ENCODE peak calls at places on chromosomes 11 and 22, in five cellular contexts. Z is cardiac fibroblast, U is uterus, G is fibroblast of villous mesenchyme, D is testis. K is an unnamed sample.
A peak's percentile ranks its signal among the peaks of the same experiment; 100 is the strongest.

GRCh38 chr11:128902515-128903066 is 11.4 kb downstream of the KCNJ5 start:
- DNase-seq in Z (no peak), U (no peak), G (no peak), D (no peak), K (no peak)

GRCh38 chr11:69567951-69568808 is 72.8 kb upstream of the CCND1 start:
- DNase-seq in Z (peak; percentile 3), U (no peak), G (no peak), D (no peak), K (no peak)

GRCh38 chr11:107591446-107592236 is 694 bp downstream of the ELMOD1 start:
- DNase-seq in Z (no peak), U (no peak), G (peak; percentile 15), D (peak; percentile 27), K (peak; percentile 29)

GRCh38 chr11:94149435-94149834 is 20.8 kb downstream of the PANX1 start:
- DNase-seq in Z (peak; percentile 81), U (no peak), G (peak; percentile 78), D (no peak), K (no peak)

GRCh38 chr22:29152045-29152380 is 53.7 kb upstream of the EMID1 start:
- DNase-seq in Z (no peak), U (no peak), G (no peak), D (no peak), K (no peak)

GRCh38 chr22:39240841-39241631 is 3.7 kb downstream of the PDGFB start:
- DNase-seq in Z (no peak), U (no peak), G (peak; percentile 37), D (no peak), K (no peak)

GRCh38 chr11:111941963-111942362 is 4.8 kb downstream of the DIXDC1 start:
- DNase-seq in Z (no peak), U (no peak), G (no peak), D (no peak), K (no peak)

GRCh38 chr11:48064306-48064705 is 83.9 kb downstream of the PTPRJ start:
- DNase-seq in Z (peak; percentile 71), U (no peak), G (peak; percentile 65), D (no peak), K (no peak)

GRCh38 chr11:125468852-125469251 is 27.2 kb downstream of the FEZ1 start:
- DNase-seq in Z (no peak), U (no peak), G (no peak), D (no peak), K (no peak)

GRCh38 chr22:45007247-45007945 is 2.4 kb downstream of the PHF21B start:
- DNase-seq in Z (peak; percentile 10), U (peak; percentile 50), G (peak; percentile 31), D (peak; percentile 80), K (no peak)

GRCh38 chr11:68461284-68461861 is 821 bp downstream of the PPP6R3 start:
- DNase-seq in Z (peak; percentile 52), U (no peak), G (peak; percentile 57), D (no peak), K (peak; percentile 41)

GRCh38 chr22:45105281-45105700 is 58.4 kb upstream of the NUP50 start:
- DNase-seq in Z (no peak), U (no peak), G (peak; percentile 85), D (peak; percentile 82), K (no peak)

GRCh38 chr22:19630614-19631013 is 83.7 kb upstream of the SEPTIN5 start:
- DNase-seq in Z (no peak), U (no peak), G (no peak), D (no peak), K (no peak)

GRCh38 chr11:35664977-35665441 is 2.4 kb downstream of the TRIM44 start:
- DNase-seq in Z (no peak), U (no peak), G (no peak), D (no peak), K (no peak)

GRCh38 chr11:9385288-9385902 is 943 bp downstream of the IPO7 start:
- DNase-seq in Z (no peak), U (no peak), G (no peak), D (no peak), K (peak; percentile 27)

GRCh38 chr11:60251485-60252207 is 8.7 kb upstream of the MS4A4E start:
- DNase-seq in Z (peak; percentile 0), U (no peak), G (peak; percentile 19), D (peak; percentile 42), K (no peak)

GRCh38 chr22:50703726-50704509 is 31.3 kb downstream of the SHANK3 start:
- DNase-seq in Z (no peak), U (no peak), G (no peak), D (no peak), K (no peak)

GRCh38 chr22:19598054-19598855 is 74.0 kb upstream of the CLDN5 start:
- DNase-seq in Z (no peak), U (no peak), G (no peak), D (no peak), K (no peak)

GRCh38 chr22:49527611-49528419 is 299.9 kb downstream of the BRD1 start:
- DNase-seq in Z (no peak), U (no peak), G (no peak), D (no peak), K (no peak)

GRCh38 chr11:60803273-60803936 is 18.3 kb downstream of the MS4A10 start:
- DNase-seq in Z (no peak), U (no peak), G (no peak), D (no peak), K (no peak)

GRCh38 chr11:125165664-125166346 is 1.3 kb downstream of the PKNOX2 start:
- DNase-seq in Z (no peak), U (no peak), G (peak; percentile 35), D (no peak), K (peak; percentile 56)

GRCh38 chr22:32181043-32181442 is 21.9 kb upstream of the C22orf42 start:
- DNase-seq in Z (no peak), U (no peak), G (no peak), D (no peak), K (no peak)

GRCh38 chr11:75428301-75428724 is 4.7 kb downstream of the KLHL35 start:
- DNase-seq in Z (peak; percentile 91), U (peak; percentile 84), G (peak; percentile 92), D (peak; percentile 94), K (peak; percentile 88)

GRCh38 chr11:72238040-72238450 is 5.9 kb downstream of the PHOX2A start:
- DNase-seq in Z (peak; percentile 70), U (peak; percentile 56), G (peak; percentile 62), D (peak; percentile 60), K (peak; percentile 85)

GRCh38 chr22:38733329-38734202 is 22.2 kb downstream of the SUN2 start:
- DNase-seq in Z (peak; percentile 32), U (peak; percentile 67), G (peak; percentile 50), D (peak; percentile 69), K (peak; percentile 68)

GRCh38 chr22:44384981-44385610 is 72.3 kb upstream of the SHISAL1 start:
- DNase-seq in Z (no peak), U (no peak), G (no peak), D (no peak), K (no peak)

GRCh38 chr11:76209671-76209955 is 3.3 kb upstream of the WNT11 start:
- DNase-seq in Z (no peak), U (no peak), G (no peak), D (no peak), K (no peak)

GRCh38 chr11:487571-488021 is 19.4 kb downstream of the RNH1 start:
- DNase-seq in Z (no peak), U (no peak), G (no peak), D (no peak), K (no peak)

GRCh38 chr22:36383110-36383581 is 4.6 kb downstream of the MYH9 start:
- DNase-seq in Z (peak; percentile 51), U (no peak), G (peak; percentile 94), D (no peak), K (peak; percentile 55)

GRCh38 chr22:40177738-40178416 is at the start of gene TNRC6B:
- DNase-seq in Z (peak; percentile 98), U (peak; percentile 67), G (peak; percentile 98), D (peak; percentile 92), K (peak; percentile 81)

GRCh38 chr11:82792319-82792718 is 58.7 kb upstream of the FAM181B start:
- DNase-seq in Z (no peak), U (no peak), G (no peak), D (no peak), K (no peak)
- TF ChIP-seq CTCF in Z (no peak), U (no peak), G (no peak), D (no peak), K (no peak)

DNA sequence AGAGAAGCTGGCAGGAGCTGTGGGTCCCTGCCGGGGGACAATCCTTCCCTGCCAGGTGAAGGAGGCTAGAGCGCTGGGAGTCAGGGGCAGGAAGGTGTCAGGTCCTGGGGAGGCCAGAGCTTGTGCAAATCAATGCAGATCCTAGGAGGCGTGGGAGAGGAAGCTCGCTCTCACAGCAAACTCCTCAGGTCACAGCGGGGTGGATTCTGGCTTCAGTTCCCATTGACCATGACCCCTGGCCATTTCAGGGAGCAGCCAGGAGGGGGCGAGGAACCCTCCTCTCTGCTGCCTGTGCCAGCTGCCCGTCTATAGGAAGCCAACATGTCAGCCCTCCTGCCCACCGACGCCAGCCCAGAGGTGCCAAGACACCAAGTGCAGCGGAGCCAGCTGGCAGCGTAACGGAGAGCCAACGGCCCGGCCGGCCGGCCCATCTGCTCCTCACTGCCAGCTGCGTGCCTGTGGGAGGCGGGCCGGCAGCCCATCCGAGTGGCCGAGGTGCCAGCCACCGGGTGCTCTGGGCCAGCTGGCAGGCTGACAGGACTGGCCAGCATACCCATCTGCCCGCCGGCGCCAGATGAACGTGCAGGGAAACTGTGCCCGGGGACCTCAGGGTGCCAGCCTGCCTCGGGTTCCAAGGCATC is 374.9 kb downstream of the MIAT start:
- DNase-seq in Z (no peak), U (peak; percentile 34), G (no peak), D (peak; percentile 37), K (no peak)
- TF ChIP-seq CTCF in Z (peak; percentile 19), U (no peak), G (peak; percentile 37), D (no peak), K (no peak)

GRCh38 chr11:79258606-79259005 is 182.2 kb downstream of the TENM4 start:
- DNase-seq in Z (no peak), U (no peak), G (no peak), D (no peak), K (no peak)

GRCh38 chr11:79262221-79262620 is 178.6 kb downstream of the TENM4 start:
- DNase-seq in Z (no peak), U (no peak), G (peak; percentile 76), D (no peak), K (no peak)

GRCh38 chr11:79263001-79263400 is 177.8 kb downstream of the TENM4 start:
- DNase-seq in Z (no peak), U (no peak), G (no peak), D (peak; percentile 40), K (no peak)

GRCh38 chr11:79255965-79256364 is 184.9 kb downstream of the TENM4 start:
- DNase-seq in Z (no peak), U (no peak), G (no peak), D (no peak), K (no peak)

GRCh38 chr11:79259800-79260199 is 181.0 kb downstream of the TENM4 start:
- DNase-seq in Z (peak; percentile 28), U (no peak), G (no peak), D (no peak), K (no peak)
- TF ChIP-seq CTCF in Z (no peak), U (no peak), G (peak; percentile 16), D (no peak), K (no peak)

DNA sequence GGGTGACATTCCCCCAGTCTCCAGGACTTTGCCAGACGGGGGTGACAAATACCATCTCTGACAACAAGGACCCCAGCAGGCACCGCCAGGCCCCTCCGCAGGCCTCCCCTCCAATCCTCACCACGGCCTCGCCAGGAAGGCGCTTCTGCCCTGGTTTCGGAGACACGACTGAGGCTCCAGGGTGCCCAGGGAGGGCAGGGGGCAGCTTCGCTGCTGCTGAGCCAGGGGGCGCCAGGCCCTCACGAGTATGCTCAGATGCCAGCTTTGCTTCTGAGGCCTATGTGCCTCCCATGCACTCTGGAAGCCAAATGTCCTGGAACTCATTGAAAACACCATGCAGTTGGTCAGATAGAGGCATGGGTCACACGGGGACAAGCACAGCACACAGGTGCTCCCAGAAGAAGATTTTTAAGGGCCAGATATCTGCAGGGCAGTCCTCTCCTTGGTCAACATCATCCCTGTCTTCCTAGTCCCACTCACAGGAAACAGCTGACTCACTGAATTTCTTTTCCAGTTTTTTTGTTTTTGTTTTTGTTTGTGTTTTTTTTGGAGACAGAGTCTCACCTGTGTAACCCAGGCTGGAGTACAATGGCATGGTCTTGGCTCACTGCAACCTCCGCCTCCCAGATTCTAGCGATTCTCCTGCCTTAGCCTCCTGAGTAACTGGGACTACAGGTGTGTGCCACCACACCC is 19.9 kb downstream of the BID start:
- DNase-seq in Z (no peak), U (no peak), G (no peak), D (no peak), K (no peak)
- TF ChIP-seq CTCF in Z (peak; percentile 26), U (no peak), G (peak; percentile 19), D (no peak), K (peak; percentile 35)